ENCODE peak calls at places on chromosomes 12 and 14, in nine cellular contexts. One of them, this sample, is unnamed.

GRCh38 chr12:53048033-53048779 is 1.7 kb upstream of the TNS2 start:
- DNase-seq in H54: no peak
- DNase-seq in left cardiac atrium: peak; percentile 74
- DNase-seq in BJ: no peak
- DNase-seq in activated CD4-positive, alpha-beta T cell treated with anti-CD3 and anti-CD28 coated beads, Interleukin-2, amount 50 U/mL, for 1 hour: no peak
- DNase-seq in HT-29: peak; percentile 79
- DNase-seq in choroid plexus epithelial cell: no peak
- DNase-seq in chondrocyte: peak; percentile 92
- DNase-seq in astrocyte of the spinal cord: no peak
- DNase-seq in this sample: no peak

GRCh38 chr12:122659579-122659978 is 43.6 kb downstream of the HCAR2 start:
- DNase-seq in choroid plexus epithelial cell: no peak
- DNase-seq in BJ: no peak
- DNase-seq in left cardiac atrium: no peak
- DNase-seq in HT-29: peak; percentile 20
- DNase-seq in activated CD4-positive, alpha-beta T cell treated with anti-CD3 and anti-CD28 coated beads, Interleukin-2, amount 50 U/mL, for 1 hour: no peak
- DNase-seq in H54: no peak
- DNase-seq in chondrocyte: no peak
- DNase-seq in astrocyte of the spinal cord: no peak
- DNase-seq in this sample: no peak

GRCh38 chr12:107541001-107541400 is 144.6 kb upstream of the PWP1 start:
- DNase-seq in chondrocyte: no peak
- DNase-seq in left cardiac atrium: no peak
- DNase-seq in HT-29: no peak
- DNase-seq in astrocyte of the spinal cord: no peak
- DNase-seq in choroid plexus epithelial cell: no peak
- DNase-seq in activated CD4-positive, alpha-beta T cell treated with anti-CD3 and anti-CD28 coated beads, Interleukin-2, amount 50 U/mL, for 1 hour: no peak
- DNase-seq in BJ: no peak
- DNase-seq in H54: no peak
- DNase-seq in this sample: no peak

GRCh38 chr12:51320695-51321320 is 3.2 kb downstream of the BIN2 start:
- DNase-seq in H54: no peak
- DNase-seq in HT-29: peak; percentile 14
- DNase-seq in chondrocyte: no peak
- DNase-seq in astrocyte of the spinal cord: no peak
- DNase-seq in BJ: no peak
- DNase-seq in activated CD4-positive, alpha-beta T cell treated with anti-CD3 and anti-CD28 coated beads, Interleukin-2, amount 50 U/mL, for 1 hour: no peak
- DNase-seq in left cardiac atrium: no peak
- DNase-seq in choroid plexus epithelial cell: peak; percentile 31
- DNase-seq in this sample: no peak

GRCh38 chr12:91274886-91275285 is 92.3 kb upstream of the DCN start:
- DNase-seq in chondrocyte: no peak
- DNase-seq in choroid plexus epithelial cell: peak; percentile 81
- DNase-seq in left cardiac atrium: no peak
- DNase-seq in astrocyte of the spinal cord: peak; percentile 78
- DNase-seq in BJ: peak; percentile 58
- DNase-seq in HT-29: no peak
- DNase-seq in activated CD4-positive, alpha-beta T cell treated with anti-CD3 and anti-CD28 coated beads, Interleukin-2, amount 50 U/mL, for 1 hour: no peak
- DNase-seq in H54: no peak
- DNase-seq in this sample: no peak

GRCh38 chr12:100427078-100427477 is 46.6 kb upstream of the NR1H4 start:
- DNase-seq in H54: peak; percentile 76
- DNase-seq in astrocyte of the spinal cord: peak; percentile 71
- DNase-seq in HT-29: peak; percentile 23
- DNase-seq in chondrocyte: no peak
- DNase-seq in choroid plexus epithelial cell: peak; percentile 90
- DNase-seq in activated CD4-positive, alpha-beta T cell treated with anti-CD3 and anti-CD28 coated beads, Interleukin-2, amount 50 U/mL, for 1 hour: no peak
- DNase-seq in BJ: peak; percentile 8
- DNase-seq in left cardiac atrium: no peak
- DNase-seq in this sample: peak; percentile 93

GRCh38 chr12:117036046-117036445 is 63.2 kb downstream of the TESC start:
- DNase-seq in choroid plexus epithelial cell: no peak
- DNase-seq in HT-29: no peak
- DNase-seq in activated CD4-positive, alpha-beta T cell treated with anti-CD3 and anti-CD28 coated beads, Interleukin-2, amount 50 U/mL, for 1 hour: no peak
- DNase-seq in astrocyte of the spinal cord: no peak
- DNase-seq in left cardiac atrium: peak; percentile 60
- DNase-seq in BJ: no peak
- DNase-seq in chondrocyte: no peak
- DNase-seq in H54: no peak
- DNase-seq in this sample: no peak

GRCh38 chr12:25655702-25656101 is 102.6 kb upstream of the LMNTD1 start:
- DNase-seq in activated CD4-positive, alpha-beta T cell treated with anti-CD3 and anti-CD28 coated beads, Interleukin-2, amount 50 U/mL, for 1 hour: no peak
- DNase-seq in astrocyte of the spinal cord: no peak
- DNase-seq in BJ: no peak
- DNase-seq in choroid plexus epithelial cell: no peak
- DNase-seq in left cardiac atrium: no peak
- DNase-seq in HT-29: peak; percentile 26
- DNase-seq in H54: no peak
- DNase-seq in chondrocyte: no peak
- DNase-seq in this sample: no peak

GRCh38 chr12:100077367-100077766 is 65.3 kb downstream of the BLTP3B start:
- DNase-seq in BJ: no peak
- DNase-seq in choroid plexus epithelial cell: peak; percentile 34
- DNase-seq in chondrocyte: no peak
- DNase-seq in astrocyte of the spinal cord: no peak
- DNase-seq in H54: no peak
- DNase-seq in activated CD4-positive, alpha-beta T cell treated with anti-CD3 and anti-CD28 coated beads, Interleukin-2, amount 50 U/mL, for 1 hour: no peak
- DNase-seq in left cardiac atrium: no peak
- DNase-seq in HT-29: peak; percentile 7
- DNase-seq in this sample: no peak

GRCh38 chr12:22238211-22238610 is 96.3 kb downstream of the ST8SIA1 start:
- DNase-seq in activated CD4-positive, alpha-beta T cell treated with anti-CD3 and anti-CD28 coated beads, Interleukin-2, amount 50 U/mL, for 1 hour: no peak
- DNase-seq in astrocyte of the spinal cord: no peak
- DNase-seq in BJ: no peak
- DNase-seq in H54: no peak
- DNase-seq in chondrocyte: no peak
- DNase-seq in choroid plexus epithelial cell: no peak
- DNase-seq in HT-29: no peak
- DNase-seq in left cardiac atrium: no peak
- DNase-seq in this sample: no peak

GRCh38 chr12:43352001-43352400 is 200.0 kb downstream of the ADAMTS20 start:
- DNase-seq in activated CD4-positive, alpha-beta T cell treated with anti-CD3 and anti-CD28 coated beads, Interleukin-2, amount 50 U/mL, for 1 hour: no peak
- DNase-seq in choroid plexus epithelial cell: no peak
- DNase-seq in astrocyte of the spinal cord: no peak
- DNase-seq in chondrocyte: no peak
- DNase-seq in left cardiac atrium: no peak
- DNase-seq in BJ: no peak
- DNase-seq in H54: no peak
- DNase-seq in HT-29: no peak
- DNase-seq in this sample: no peak

GRCh38 chr12:131463165-131463564 is 247.7 kb upstream of the SFSWAP start:
- DNase-seq in activated CD4-positive, alpha-beta T cell treated with anti-CD3 and anti-CD28 coated beads, Interleukin-2, amount 50 U/mL, for 1 hour: no peak
- DNase-seq in choroid plexus epithelial cell: no peak
- DNase-seq in BJ: no peak
- DNase-seq in chondrocyte: no peak
- DNase-seq in left cardiac atrium: no peak
- DNase-seq in HT-29: no peak
- DNase-seq in H54: no peak
- DNase-seq in astrocyte of the spinal cord: no peak
- DNase-seq in this sample: no peak

GRCh38 chr14:51607677-51608076 is 44.0 kb upstream of the FRMD6 start:
- DNase-seq in BJ: peak; percentile 99
- DNase-seq in astrocyte of the spinal cord: peak; percentile 51
- DNase-seq in activated CD4-positive, alpha-beta T cell treated with anti-CD3 and anti-CD28 coated beads, Interleukin-2, amount 50 U/mL, for 1 hour: no peak
- DNase-seq in H54: no peak
- DNase-seq in chondrocyte: no peak
- DNase-seq in left cardiac atrium: no peak
- DNase-seq in choroid plexus epithelial cell: peak; percentile 76
- DNase-seq in HT-29: no peak
- DNase-seq in this sample: no peak

GRCh38 chr12:45279916-45280547 is 64.1 kb downstream of the ANO6 start:
- DNase-seq in BJ: no peak
- DNase-seq in left cardiac atrium: peak; percentile 26
- DNase-seq in HT-29: no peak
- DNase-seq in chondrocyte: no peak
- DNase-seq in choroid plexus epithelial cell: no peak
- DNase-seq in astrocyte of the spinal cord: no peak
- DNase-seq in activated CD4-positive, alpha-beta T cell treated with anti-CD3 and anti-CD28 coated beads, Interleukin-2, amount 50 U/mL, for 1 hour: no peak
- DNase-seq in H54: no peak
- DNase-seq in this sample: no peak

GRCh38 chr12:11706509-11707331 is 57.2 kb downstream of the ETV6 start:
- DNase-seq in astrocyte of the spinal cord: no peak
- DNase-seq in BJ: no peak
- DNase-seq in activated CD4-positive, alpha-beta T cell treated with anti-CD3 and anti-CD28 coated beads, Interleukin-2, amount 50 U/mL, for 1 hour: no peak
- DNase-seq in H54: no peak
- DNase-seq in HT-29: peak; percentile 9
- DNase-seq in chondrocyte: no peak
- DNase-seq in left cardiac atrium: no peak
- DNase-seq in choroid plexus epithelial cell: peak; percentile 41
- DNase-seq in this sample: no peak

GRCh38 chr12:65875635-65876034 is 51.4 kb downstream of the HMGA2 start:
- DNase-seq in astrocyte of the spinal cord: peak; percentile 79
- DNase-seq in H54: no peak
- DNase-seq in BJ: peak; percentile 58
- DNase-seq in activated CD4-positive, alpha-beta T cell treated with anti-CD3 and anti-CD28 coated beads, Interleukin-2, amount 50 U/mL, for 1 hour: no peak
- DNase-seq in chondrocyte: no peak
- DNase-seq in choroid plexus epithelial cell: peak; percentile 79
- DNase-seq in left cardiac atrium: no peak
- DNase-seq in HT-29: no peak
- DNase-seq in this sample: peak; percentile 85